ENCODE peak calls at places on chromosomes 13 and 19, in four cellular contexts. One of them, this sample, is unnamed.

GRCh38 chr13:107867701-107868661 is 347.4 kb downstream of the LIG4 start:
- DNase-seq in heart left ventricle: no peak
- DNase-seq in HAP-1: peak; percentile 64
- DNase-seq in PC-9: no peak
- DNase-seq in this sample: no peak

GRCh38 chr19:15332311-15332996 is at the start of gene BRD4:
- DNase-seq in PC-9: no peak
- DNase-seq in heart left ventricle: peak; percentile 74
- DNase-seq in HAP-1: peak; percentile 83
- DNase-seq in this sample: peak; percentile 33

GRCh38 chr13:98228661-98229349 is 51.7 kb upstream of the RNF113B start:
- DNase-seq in heart left ventricle: no peak
- DNase-seq in PC-9: no peak
- DNase-seq in HAP-1: no peak
- DNase-seq in this sample: no peak

GRCh38 chr13:98290261-98290660 is 113.2 kb upstream of the RNF113B start:
- DNase-seq in PC-9: no peak
- DNase-seq in HAP-1: no peak
- DNase-seq in heart left ventricle: no peak
- DNase-seq in this sample: no peak

GRCh38 chr19:17348700-17349099 is 11.3 kb downstream of the GTPBP3 start:
- DNase-seq in PC-9: peak; percentile 61
- DNase-seq in heart left ventricle: peak; percentile 88
- DNase-seq in HAP-1: peak; percentile 50
- DNase-seq in this sample: no peak

GRCh38 chr13:49869514-49869913 is 66.6 kb downstream of the SPRYD7 start:
- DNase-seq in heart left ventricle: no peak
- DNase-seq in PC-9: no peak
- DNase-seq in HAP-1: peak; percentile 44
- DNase-seq in this sample: no peak

GRCh38 chr19:7266832-7267231 is 27.4 kb downstream of the INSR start:
- DNase-seq in heart left ventricle: no peak
- DNase-seq in HAP-1: no peak
- DNase-seq in PC-9: no peak
- DNase-seq in this sample: no peak

GRCh38 chr13:113664751-113665581 is 2.1 kb upstream of the GRK1 start:
- DNase-seq in HAP-1: no peak
- DNase-seq in heart left ventricle: peak; percentile 9
- DNase-seq in PC-9: no peak
- DNase-seq in this sample: no peak

GRCh38 chr13:50843256-50844043 is at the start of gene DLEU7:
- DNase-seq in HAP-1: no peak
- DNase-seq in PC-9: no peak
- DNase-seq in heart left ventricle: no peak
- DNase-seq in this sample: no peak

GRCh38 chr13:52838433-52839107 is 9.9 kb downstream of the PCDH8 start:
- DNase-seq in heart left ventricle: no peak
- DNase-seq in PC-9: no peak
- DNase-seq in HAP-1: no peak
- DNase-seq in this sample: no peak

GRCh38 chr19:55603581-55604292 is 1.7 kb upstream of the ZNF865 start:
- DNase-seq in HAP-1: no peak
- DNase-seq in PC-9: peak; percentile 28
- DNase-seq in heart left ventricle: no peak
- DNase-seq in this sample: no peak

GRCh38 chr19:2053601-2054389 is 2.8 kb upstream of the MKNK2 start:
- DNase-seq in PC-9: no peak
- DNase-seq in heart left ventricle: peak; percentile 89
- DNase-seq in HAP-1: no peak
- DNase-seq in this sample: no peak

GRCh38 chr19:5026706-5027273 is 57.9 kb downstream of the KDM4B start:
- DNase-seq in HAP-1: no peak
- DNase-seq in heart left ventricle: no peak
- DNase-seq in PC-9: no peak
- DNase-seq in this sample: no peak
- H3K4me3 ChIP-seq in HAP-1: no peak overlapping the region
- H3K4me3 ChIP-seq in heart left ventricle: no peak overlapping the region
- H3K4me3 ChIP-seq in PC-9: no peak overlapping the region
- H3K4me3 ChIP-seq in this sample: no peak overlapping the region

DNA sequence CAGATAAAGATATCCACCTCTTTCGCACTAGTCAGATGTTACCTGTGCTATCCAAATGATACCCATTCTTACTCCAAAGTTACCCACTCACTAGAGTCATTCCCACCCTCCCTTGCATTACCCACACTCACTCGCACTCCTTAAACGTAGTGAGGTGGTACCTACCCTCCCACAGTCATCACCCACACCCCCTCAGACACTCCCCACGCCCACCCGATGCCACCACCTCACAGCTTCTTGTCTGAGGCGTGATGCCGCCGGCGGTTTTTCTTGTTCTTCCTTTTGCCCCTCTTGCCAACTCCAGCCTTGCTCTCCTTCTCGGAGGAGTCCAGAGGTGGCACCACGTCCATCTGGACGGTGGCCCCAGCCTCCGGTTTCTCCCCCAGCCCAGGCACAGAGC is 1.2 kb downstream of the PNMA8C start:
- DNase-seq in PC-9: no peak
- DNase-seq in heart left ventricle: no peak
- DNase-seq in HAP-1: no peak
- DNase-seq in this sample: no peak
- H3K4me3 ChIP-seq in PC-9: no peak overlapping the region
- H3K4me3 ChIP-seq in heart left ventricle: no peak overlapping the region
- H3K4me3 ChIP-seq in HAP-1: no peak overlapping the region
- H3K4me3 ChIP-seq in this sample: no peak overlapping the region

DNA sequence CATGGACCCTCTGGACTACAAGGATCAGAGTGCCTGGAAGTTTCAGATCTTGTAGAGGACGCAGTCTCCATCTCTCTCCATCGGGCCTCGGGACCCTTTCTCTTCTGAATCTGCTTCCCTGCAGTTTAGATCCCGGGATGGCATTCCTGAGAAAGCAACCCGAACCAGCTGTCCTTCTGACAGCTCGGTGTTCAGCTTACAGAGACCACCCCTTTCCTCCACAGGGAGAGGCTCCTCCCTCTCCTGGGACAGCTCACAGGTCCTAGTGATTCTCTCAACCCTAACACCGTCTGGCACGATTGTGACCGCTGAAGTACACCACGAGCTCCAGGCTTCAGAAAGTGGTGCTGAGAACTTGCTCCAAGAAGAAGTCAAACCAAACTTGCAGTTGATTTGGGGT is 18.2 kb downstream of the CRX start:
- DNase-seq in HAP-1: peak; percentile 19
- DNase-seq in PC-9: no peak
- DNase-seq in heart left ventricle: no peak
- DNase-seq in this sample: no peak
- H3K4me3 ChIP-seq in HAP-1: no peak overlapping the region
- H3K4me3 ChIP-seq in PC-9: no peak overlapping the region
- H3K4me3 ChIP-seq in heart left ventricle: no peak overlapping the region
- H3K4me3 ChIP-seq in this sample: no peak overlapping the region

GRCh38 chr13:40172149-40172591 is 494.3 kb downstream of the FOXO1 start:
- DNase-seq in heart left ventricle: no peak
- DNase-seq in PC-9: no peak
- DNase-seq in HAP-1: no peak
- DNase-seq in this sample: no peak
- H3K4me3 ChIP-seq in heart left ventricle: no peak overlapping the region
- H3K4me3 ChIP-seq in PC-9: no peak overlapping the region
- H3K4me3 ChIP-seq in HAP-1: no peak overlapping the region
- H3K4me3 ChIP-seq in this sample: no peak overlapping the region

GRCh38 chr19:308471-309205 is 17.4 kb upstream of the PLPP2 start:
- DNase-seq in HAP-1: no peak
- DNase-seq in PC-9: no peak
- DNase-seq in heart left ventricle: no peak
- DNase-seq in this sample: no peak
- H3K4me3 ChIP-seq in HAP-1: no peak overlapping the region
- H3K4me3 ChIP-seq in PC-9: no peak overlapping the region
- H3K4me3 ChIP-seq in heart left ventricle: peak overlapping the region; percentile 53
- H3K4me3 ChIP-seq in this sample: no peak overlapping the region

DNA sequence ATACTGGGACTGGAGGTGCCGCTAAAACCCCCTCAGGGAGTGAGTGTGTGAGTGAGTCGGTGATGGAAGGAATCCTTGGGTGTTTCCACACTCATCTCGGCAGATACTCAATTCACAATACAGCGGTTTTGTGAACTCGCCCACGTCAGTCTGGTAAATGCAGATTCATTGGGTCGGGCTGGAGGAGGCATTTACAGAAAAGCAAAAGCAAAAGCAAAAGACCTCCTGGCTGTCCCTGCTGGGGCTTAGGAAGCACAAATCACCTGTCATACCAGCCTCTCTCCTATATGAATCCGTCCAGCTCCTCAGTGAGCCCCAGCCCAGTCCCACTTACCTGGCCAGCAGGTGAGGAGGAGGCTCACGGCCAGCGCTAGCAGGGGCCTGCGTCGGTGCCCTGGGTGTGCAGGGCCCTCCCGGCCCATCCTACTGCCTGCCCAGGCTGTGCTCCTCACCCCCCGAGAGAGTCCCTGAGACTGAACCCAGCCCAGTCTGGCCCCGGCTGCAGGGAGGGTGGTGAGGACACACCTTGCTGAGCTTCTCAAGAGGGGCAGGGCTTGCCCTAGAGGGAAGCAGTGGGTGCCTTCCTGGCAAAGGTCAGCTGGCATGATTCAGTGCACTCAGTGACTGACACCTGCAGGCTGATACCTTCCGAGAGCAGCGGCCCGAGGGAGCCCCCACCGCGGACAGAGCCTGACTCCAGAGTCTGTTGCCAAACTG is at the start of gene MUC16:
- DNase-seq in PC-9: peak; percentile 89
- DNase-seq in HAP-1: no peak
- DNase-seq in heart left ventricle: no peak
- DNase-seq in this sample: no peak
- H3K4me3 ChIP-seq in PC-9: peak within 1 kb of the TSS; percentile 80
- H3K4me3 ChIP-seq in HAP-1: no peak within 1 kb of the TSS
- H3K4me3 ChIP-seq in heart left ventricle: no peak within 1 kb of the TSS
- H3K4me3 ChIP-seq in this sample: no peak within 1 kb of the TSS

GRCh38 chr13:88704600-88705275 is 1033.6 kb downstream of the SLITRK5 start:
- DNase-seq in PC-9: no peak
- DNase-seq in HAP-1: no peak
- DNase-seq in heart left ventricle: no peak
- DNase-seq in this sample: no peak
- H3K4me3 ChIP-seq in PC-9: no peak overlapping the region
- H3K4me3 ChIP-seq in HAP-1: no peak overlapping the region
- H3K4me3 ChIP-seq in heart left ventricle: peak overlapping the region; percentile 12
- H3K4me3 ChIP-seq in this sample: no peak overlapping the region

GRCh38 chr19:12784394-12784870 is 6.9 kb upstream of the JUNB start:
- DNase-seq in PC-9: peak; percentile 33
- DNase-seq in heart left ventricle: no peak
- DNase-seq in HAP-1: no peak
- DNase-seq in this sample: no peak
- H3K4me3 ChIP-seq in PC-9: peak overlapping the region; percentile 1
- H3K4me3 ChIP-seq in heart left ventricle: no peak overlapping the region
- H3K4me3 ChIP-seq in HAP-1: no peak overlapping the region
- H3K4me3 ChIP-seq in this sample: no peak overlapping the region

GRCh38 chr19:41426116-41426841 is 895 bp downstream of the B3GNT8 start:
- DNase-seq in heart left ventricle: no peak
- DNase-seq in HAP-1: no peak
- DNase-seq in PC-9: no peak
- DNase-seq in this sample: no peak
- H3K4me3 ChIP-seq in heart left ventricle: peak overlapping the region; percentile 58
- H3K4me3 ChIP-seq in HAP-1: no peak overlapping the region
- H3K4me3 ChIP-seq in PC-9: no peak overlapping the region
- H3K4me3 ChIP-seq in this sample: no peak overlapping the region